ENCODE peak calls at places on chromosome 21, in five cellular contexts. Q, B, N, S and Y are unnamed samples.

GRCh38 chr21:26674324-26674723 is 101.2 kb upstream of the CYYR1 start:
- DNase-seq in B (no peak), Q (no peak), S (no peak), N (no peak), Y (peak; percentile 27)

GRCh38 chr21:26385721-26386120 is 187.4 kb downstream of the CYYR1 start:
- DNase-seq in Q (peak; percentile 4), N (no peak), S (no peak), B (no peak), Y (no peak)

GRCh38 chr21:21200103-21200938 is 202.1 kb downstream of the NCAM2 start:
- DNase-seq in B (peak; percentile 99), Q (peak; percentile 96), S (no peak), N (peak; percentile 81), Y (no peak)

GRCh38 chr21:19122371-19122770 is 718.8 kb upstream of the TMPRSS15 start:
- DNase-seq in S (no peak), Q (no peak), N (no peak), B (no peak), Y (no peak)

GRCh38 chr21:25462517-25462971 is 144.7 kb downstream of the MRPL39 start:
- DNase-seq in Q (no peak), B (no peak), N (no peak), S (no peak), Y (no peak)

GRCh38 chr21:26686278-26686677 is 113.2 kb upstream of the CYYR1 start:
- DNase-seq in N (no peak), S (no peak), B (peak; percentile 44), Q (peak; percentile 9), Y (peak; percentile 69)

GRCh38 chr21:41564871-41565281 is 56.9 kb upstream of the TMPRSS2 start:
- DNase-seq in B (no peak), Q (peak; percentile 71), N (peak; percentile 33), S (no peak), Y (no peak)

GRCh38 chr21:16583567-16583966 is 853.8 kb downstream of the USP25 start:
- DNase-seq in S (no peak), Q (no peak), N (no peak), B (no peak), Y (no peak)

GRCh38 chr21:18249542-18250152 is 5.0 kb downstream of the CHODL start:
- DNase-seq in Q (peak; percentile 3), N (no peak), B (no peak), S (no peak), Y (no peak)

GRCh38 chr21:40846566-40847411 is at the start of gene DSCAM:
- DNase-seq in B (no peak), Q (no peak), N (no peak), S (peak; percentile 46), Y (peak; percentile 63)

GRCh38 chr21:31164713-31165694 is 126.7 kb upstream of the KRTAP19-8 start:
- DNase-seq in S (no peak), B (no peak), Q (no peak), N (no peak), Y (no peak)

GRCh38 chr21:38326899-38327298 is 70.1 kb downstream of the KCNJ15 start:
- DNase-seq in B (no peak), N (no peak), S (no peak), Q (no peak), Y (no peak)

DNA sequence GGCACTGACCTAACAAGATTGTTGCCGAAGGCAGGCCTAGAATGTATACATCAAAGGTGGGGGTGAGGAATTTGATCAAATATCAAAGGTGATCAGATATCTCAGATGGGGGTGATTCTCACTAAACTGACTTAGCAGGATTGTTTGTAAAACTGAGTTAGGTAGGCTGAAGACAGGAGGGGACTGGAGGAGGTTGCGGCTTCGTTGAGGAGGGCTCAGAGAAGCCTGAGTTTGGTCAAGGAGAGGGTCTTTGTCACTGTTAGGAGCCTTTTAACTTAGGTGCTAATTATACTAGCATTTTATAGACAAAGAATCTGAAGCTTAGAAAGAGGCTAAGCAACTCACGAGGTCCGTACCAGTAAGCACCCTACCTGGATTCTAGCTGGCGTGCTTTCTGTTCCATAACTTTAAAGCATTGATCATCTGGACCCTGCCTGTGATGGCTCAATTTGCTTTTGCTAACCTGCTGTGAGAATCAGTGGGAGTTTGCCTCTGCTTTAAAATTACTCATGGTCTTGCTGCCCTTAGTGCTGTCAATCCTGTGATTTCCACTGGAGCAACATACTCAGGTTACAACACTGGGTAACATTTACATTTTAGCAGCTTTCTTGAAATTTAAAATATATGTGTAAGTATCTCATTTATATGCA is 49.8 kb downstream of the ITSN1 start:
- DNase-seq in S (no peak), Q (no peak), B (peak; percentile 15), N (no peak), Y (no peak)
- H3K4me2 ChIP-seq in S (no peak overlapping the region), Q (no peak overlapping the region), B (no peak overlapping the region), N (no peak overlapping the region), Y (peak overlapping the region; percentile 23)

GRCh38 chr21:39610705-39611104 is 2.0 kb upstream of the B3GALT5 start:
- DNase-seq in Q (no peak), S (no peak), B (no peak), N (no peak), Y (peak; percentile 76)

GRCh38 chr21:39613029-39613934 is 542 bp downstream of the B3GALT5 start:
- DNase-seq in S (no peak), B (no peak), Q (peak; percentile 20), N (no peak), Y (no peak)

GRCh38 chr21:39616373-39616772 is 3.6 kb downstream of the B3GALT5 start:
- DNase-seq in B (no peak), S (no peak), N (no peak), Q (no peak), Y (no peak)

GRCh38 chr21:39611547-39612190 is 1.1 kb upstream of the B3GALT5 start:
- DNase-seq in Q (no peak), B (no peak), S (no peak), N (no peak), Y (no peak)

GRCh38 chr21:39612233-39613028 is at the start of gene B3GALT5:
- DNase-seq in Q (peak; percentile 22), N (peak; percentile 11), S (peak; percentile 77), B (no peak), Y (peak; percentile 77)
- H3K14ac ChIP-seq in Q (no peak within 1 kb of the TSS), N (no peak within 1 kb of the TSS), S (no peak within 1 kb of the TSS), B (no peak within 1 kb of the TSS), Y (peak within 1 kb of the TSS; percentile 18)

DNA sequence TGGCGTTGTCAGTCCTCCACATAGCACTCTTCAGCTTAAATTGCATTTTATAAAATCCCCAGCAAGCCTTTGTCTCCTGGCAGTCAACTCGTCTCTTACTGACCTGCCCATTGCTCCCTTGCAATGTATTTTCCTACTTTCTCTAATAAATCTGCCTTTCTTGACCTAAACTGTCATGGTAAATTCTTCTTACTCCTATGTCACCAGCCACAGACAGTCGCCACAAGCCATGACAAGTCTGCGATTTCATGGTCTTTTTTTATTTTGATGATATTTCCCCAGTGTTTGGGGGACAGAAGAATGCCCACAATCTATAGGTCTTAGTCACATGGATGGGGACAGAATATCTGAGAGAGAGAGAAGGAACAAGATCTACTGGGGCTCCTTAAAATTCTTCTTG is 8.4 kb downstream of the IFNAR2 start:
- DNase-seq in Q (no peak), N (no peak), S (no peak), B (no peak), Y (no peak)
- H3K4me2 ChIP-seq in Q (no peak overlapping the region), N (no peak overlapping the region), S (no peak overlapping the region), B (no peak overlapping the region), Y (no peak overlapping the region)

DNA sequence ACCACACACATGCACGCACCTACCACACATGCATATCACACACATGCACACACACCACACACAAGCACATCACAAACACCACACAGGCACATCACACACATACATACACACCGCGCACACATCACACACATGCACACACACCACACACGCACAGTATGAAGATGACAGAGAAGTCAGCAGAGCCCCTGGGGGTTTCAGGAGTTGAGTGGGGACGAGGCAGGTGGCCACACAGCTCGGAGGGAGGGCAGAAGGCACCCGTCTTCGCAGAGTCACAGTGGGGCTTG is 9.7 kb downstream of the PDE9A start:
- DNase-seq in N (no peak), B (no peak), S (no peak), Q (no peak), Y (no peak)
- H3K14ac ChIP-seq in N (no peak overlapping the region), B (no peak overlapping the region), S (peak overlapping the region; percentile 72), Q (peak overlapping the region; percentile 8), Y (no peak overlapping the region)

GRCh38 chr21:35565204-35565611 is 495.1 kb downstream of the SETD4 start:
- DNase-seq in B (peak; percentile 95), Q (peak; percentile 92), N (peak; percentile 97), S (no peak), Y (no peak)
- H3K4me2 ChIP-seq in B (peak overlapping the region; percentile 6), Q (no peak overlapping the region), N (no peak overlapping the region), S (no peak overlapping the region), Y (no peak overlapping the region)

GRCh38 chr21:15066231-15066577 is 1.4 kb upstream of the NRIP1 start:
- DNase-seq in S (no peak), B (no peak), Q (no peak), N (peak; percentile 29), Y (no peak)

GRCh38 chr21:15063821-15064575 is 802 bp downstream of the NRIP1 start:
- DNase-seq in S (no peak), N (peak; percentile 46), Q (peak; percentile 58), B (no peak), Y (peak; percentile 46)

GRCh38 chr21:15063081-15063820 is 1.5 kb downstream of the NRIP1 start:
- DNase-seq in N (no peak), S (no peak), Q (peak; percentile 36), B (peak; percentile 18), Y (no peak)

GRCh38 chr21:15065381-15066230 is 806 bp upstream of the NRIP1 start:
- DNase-seq in B (peak; percentile 86), S (peak; percentile 73), N (peak; percentile 88), Q (peak; percentile 93), Y (peak; percentile 62)

DNA sequence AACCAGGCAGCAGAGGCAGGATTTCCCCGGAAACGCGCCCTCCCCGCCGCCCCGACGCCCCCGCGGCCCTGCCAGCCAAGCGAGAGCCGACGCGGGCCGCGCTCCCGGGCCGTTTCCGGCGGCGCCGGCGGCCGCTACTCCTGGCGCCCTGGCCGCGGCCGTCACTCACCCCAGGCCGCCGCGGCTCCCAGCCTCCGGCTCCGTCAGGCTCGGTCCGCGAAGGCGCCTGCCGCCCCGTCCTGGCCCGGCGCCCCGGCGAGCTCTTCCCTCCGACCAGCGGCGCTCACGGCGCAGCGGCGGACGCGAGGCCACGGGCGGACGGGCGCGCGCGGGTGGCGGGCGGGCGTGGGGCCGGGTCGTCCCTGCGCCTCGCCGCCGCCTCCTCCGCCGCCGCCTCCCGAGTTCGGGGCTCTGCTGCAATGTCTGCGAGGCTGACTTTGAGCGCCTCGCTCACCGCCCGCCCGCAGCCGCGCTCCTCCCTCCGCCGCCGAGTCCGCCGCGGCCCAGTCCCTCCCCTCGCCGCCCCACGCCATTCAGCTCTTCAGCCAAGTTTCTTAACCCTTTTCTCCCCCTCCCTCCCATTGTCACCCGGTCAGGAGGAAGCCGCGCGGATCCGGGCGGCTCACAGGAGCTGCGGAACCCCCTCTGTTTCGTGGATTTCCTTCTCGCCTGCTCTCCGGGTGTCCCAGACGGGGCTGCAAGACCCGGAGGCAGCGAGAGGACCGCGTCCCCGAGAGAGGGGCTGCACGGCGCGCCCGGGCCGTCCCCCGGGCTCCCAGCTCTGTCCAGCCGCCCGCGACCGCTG is at the start of gene NRIP1:
- DNase-seq in N (peak; percentile 92), S (peak; percentile 86), B (peak; percentile 87), Q (peak; percentile 94), Y (peak; percentile 72)
- H3K14ac ChIP-seq in N (peak within 1 kb of the TSS; percentile 91), S (peak within 1 kb of the TSS; percentile 90), B (peak within 1 kb of the TSS; percentile 97), Q (peak within 1 kb of the TSS; percentile 98), Y (peak within 1 kb of the TSS; percentile 81)

GRCh38 chr21:22351076-22351475 is 1352.9 kb downstream of the NCAM2 start:
- DNase-seq in Q (no peak), N (peak; percentile 38), S (no peak), B (no peak), Y (no peak)

GRCh38 chr21:22355949-22356348 is 1357.7 kb downstream of the NCAM2 start:
- DNase-seq in Q (no peak), S (no peak), N (no peak), B (no peak), Y (no peak)

GRCh38 chr21:22352088-22352487 is 1353.9 kb downstream of the NCAM2 start:
- DNase-seq in B (no peak), S (no peak), Q (no peak), N (no peak), Y (no peak)

GRCh38 chr21:22356663-22357062 is 1358.5 kb downstream of the NCAM2 start:
- DNase-seq in N (no peak), B (no peak), S (no peak), Q (no peak), Y (no peak)
- H3K4me2 ChIP-seq in N (no peak overlapping the region), B (no peak overlapping the region), S (no peak overlapping the region), Q (no peak overlapping the region), Y (no peak overlapping the region)